ENCODE peak calls at places on chromosomes 2 and 18, in six cellular contexts. One of them, this sample, is unnamed.
A peak's percentile ranks its signal among the peaks of the same experiment; 100 is the strongest.

GRCh38 chr18:8307960-8308359 is 301.3 kb upstream of the RAB12 start:
- DNase-seq in stimulated activated CD8-positive, alpha-beta memory T cell treated with anti-CD3 and anti-CD28 coated beads, Interleukin-12 subunit alpha, Interleukin-12 subunit beta, amount 100 ng/mL, for 4 hours: no peak
- DNase-seq in spleen: no peak
- DNase-seq in HFFc6: no peak
- DNase-seq in NB4: no peak
- DNase-seq in activated CD4-positive, alpha-beta T cell treated with anti-CD3 and anti-CD28 coated beads, Interleukin-2, amount 50 U/mL, for 48 hours: no peak
- DNase-seq in this sample: no peak

GRCh38 chr18:34083910-34084309 is 140.8 kb downstream of the NOL4 start:
- DNase-seq in stimulated activated CD8-positive, alpha-beta memory T cell treated with anti-CD3 and anti-CD28 coated beads, Interleukin-12 subunit alpha, Interleukin-12 subunit beta, amount 100 ng/mL, for 4 hours: no peak
- DNase-seq in spleen: peak; percentile 45
- DNase-seq in HFFc6: no peak
- DNase-seq in NB4: no peak
- DNase-seq in activated CD4-positive, alpha-beta T cell treated with anti-CD3 and anti-CD28 coated beads, Interleukin-2, amount 50 U/mL, for 48 hours: no peak
- DNase-seq in this sample: no peak

GRCh38 chr2:140502951-140503630 is 1627.7 kb downstream of the LRP1B start:
- DNase-seq in stimulated activated CD8-positive, alpha-beta memory T cell treated with anti-CD3 and anti-CD28 coated beads, Interleukin-12 subunit alpha, Interleukin-12 subunit beta, amount 100 ng/mL, for 4 hours: no peak
- DNase-seq in spleen: no peak
- DNase-seq in HFFc6: no peak
- DNase-seq in NB4: no peak
- DNase-seq in activated CD4-positive, alpha-beta T cell treated with anti-CD3 and anti-CD28 coated beads, Interleukin-2, amount 50 U/mL, for 48 hours: no peak
- DNase-seq in this sample: no peak

GRCh38 chr2:154614906-154615305 is 83.6 kb upstream of the KCNJ3 start:
- DNase-seq in stimulated activated CD8-positive, alpha-beta memory T cell treated with anti-CD3 and anti-CD28 coated beads, Interleukin-12 subunit alpha, Interleukin-12 subunit beta, amount 100 ng/mL, for 4 hours: no peak
- DNase-seq in spleen: no peak
- DNase-seq in HFFc6: no peak
- DNase-seq in NB4: no peak
- DNase-seq in activated CD4-positive, alpha-beta T cell treated with anti-CD3 and anti-CD28 coated beads, Interleukin-2, amount 50 U/mL, for 48 hours: no peak
- DNase-seq in this sample: no peak

GRCh38 chr2:74908763-74909444 is 49.5 kb upstream of the POLE4 start:
- DNase-seq in stimulated activated CD8-positive, alpha-beta memory T cell treated with anti-CD3 and anti-CD28 coated beads, Interleukin-12 subunit alpha, Interleukin-12 subunit beta, amount 100 ng/mL, for 4 hours: no peak
- DNase-seq in spleen: no peak
- DNase-seq in HFFc6: no peak
- DNase-seq in NB4: no peak
- DNase-seq in activated CD4-positive, alpha-beta T cell treated with anti-CD3 and anti-CD28 coated beads, Interleukin-2, amount 50 U/mL, for 48 hours: no peak
- DNase-seq in this sample: no peak

GRCh38 chr18:73544032-73544431 is 603.6 kb downstream of the FBXO15 start:
- DNase-seq in stimulated activated CD8-positive, alpha-beta memory T cell treated with anti-CD3 and anti-CD28 coated beads, Interleukin-12 subunit alpha, Interleukin-12 subunit beta, amount 100 ng/mL, for 4 hours: no peak
- DNase-seq in spleen: no peak
- DNase-seq in HFFc6: no peak
- DNase-seq in NB4: no peak
- DNase-seq in activated CD4-positive, alpha-beta T cell treated with anti-CD3 and anti-CD28 coated beads, Interleukin-2, amount 50 U/mL, for 48 hours: no peak
- DNase-seq in this sample: no peak

GRCh38 chr2:68853035-68853434 is 18.2 kb downstream of the BMP10 start:
- DNase-seq in stimulated activated CD8-positive, alpha-beta memory T cell treated with anti-CD3 and anti-CD28 coated beads, Interleukin-12 subunit alpha, Interleukin-12 subunit beta, amount 100 ng/mL, for 4 hours: no peak
- DNase-seq in spleen: no peak
- DNase-seq in HFFc6: no peak
- DNase-seq in NB4: no peak
- DNase-seq in activated CD4-positive, alpha-beta T cell treated with anti-CD3 and anti-CD28 coated beads, Interleukin-2, amount 50 U/mL, for 48 hours: no peak
- DNase-seq in this sample: no peak

GRCh38 chr18:50128506-50129271 is 66.3 kb downstream of the MYO5B start:
- DNase-seq in stimulated activated CD8-positive, alpha-beta memory T cell treated with anti-CD3 and anti-CD28 coated beads, Interleukin-12 subunit alpha, Interleukin-12 subunit beta, amount 100 ng/mL, for 4 hours: no peak
- DNase-seq in spleen: no peak
- DNase-seq in HFFc6: no peak
- DNase-seq in NB4: no peak
- DNase-seq in activated CD4-positive, alpha-beta T cell treated with anti-CD3 and anti-CD28 coated beads, Interleukin-2, amount 50 U/mL, for 48 hours: no peak
- DNase-seq in this sample: no peak

GRCh38 chr2:73202156-73203054 is at the start of gene NOTO:
- DNase-seq in stimulated activated CD8-positive, alpha-beta memory T cell treated with anti-CD3 and anti-CD28 coated beads, Interleukin-12 subunit alpha, Interleukin-12 subunit beta, amount 100 ng/mL, for 4 hours: no peak
- DNase-seq in spleen: no peak
- DNase-seq in HFFc6: no peak
- DNase-seq in NB4: no peak
- DNase-seq in activated CD4-positive, alpha-beta T cell treated with anti-CD3 and anti-CD28 coated beads, Interleukin-2, amount 50 U/mL, for 48 hours: no peak
- DNase-seq in this sample: no peak

GRCh38 chr18:59150236-59150635 is 10.6 kb downstream of the SEC11C start:
- DNase-seq in stimulated activated CD8-positive, alpha-beta memory T cell treated with anti-CD3 and anti-CD28 coated beads, Interleukin-12 subunit alpha, Interleukin-12 subunit beta, amount 100 ng/mL, for 4 hours: no peak
- DNase-seq in spleen: no peak
- DNase-seq in HFFc6: no peak
- DNase-seq in NB4: no peak
- DNase-seq in activated CD4-positive, alpha-beta T cell treated with anti-CD3 and anti-CD28 coated beads, Interleukin-2, amount 50 U/mL, for 48 hours: no peak
- DNase-seq in this sample: peak; percentile 16

GRCh38 chr18:48668466-48669179 is 129.8 kb downstream of the CTIF start:
- DNase-seq in stimulated activated CD8-positive, alpha-beta memory T cell treated with anti-CD3 and anti-CD28 coated beads, Interleukin-12 subunit alpha, Interleukin-12 subunit beta, amount 100 ng/mL, for 4 hours: no peak
- DNase-seq in spleen: no peak
- DNase-seq in HFFc6: no peak
- DNase-seq in NB4: no peak
- DNase-seq in activated CD4-positive, alpha-beta T cell treated with anti-CD3 and anti-CD28 coated beads, Interleukin-2, amount 50 U/mL, for 48 hours: no peak
- DNase-seq in this sample: no peak

GRCh38 chr2:176817061-176817565 is 395.5 kb upstream of the HNRNPA3 start:
- DNase-seq in stimulated activated CD8-positive, alpha-beta memory T cell treated with anti-CD3 and anti-CD28 coated beads, Interleukin-12 subunit alpha, Interleukin-12 subunit beta, amount 100 ng/mL, for 4 hours: no peak
- DNase-seq in spleen: no peak
- DNase-seq in HFFc6: no peak
- DNase-seq in NB4: no peak
- DNase-seq in activated CD4-positive, alpha-beta T cell treated with anti-CD3 and anti-CD28 coated beads, Interleukin-2, amount 50 U/mL, for 48 hours: no peak
- DNase-seq in this sample: no peak

GRCh38 chr2:109448946-109449788 is 164.6 kb downstream of the SEPTIN10 start:
- DNase-seq in stimulated activated CD8-positive, alpha-beta memory T cell treated with anti-CD3 and anti-CD28 coated beads, Interleukin-12 subunit alpha, Interleukin-12 subunit beta, amount 100 ng/mL, for 4 hours: no peak
- DNase-seq in spleen: peak; percentile 62
- DNase-seq in HFFc6: no peak
- DNase-seq in NB4: peak; percentile 63
- DNase-seq in activated CD4-positive, alpha-beta T cell treated with anti-CD3 and anti-CD28 coated beads, Interleukin-2, amount 50 U/mL, for 48 hours: no peak
- DNase-seq in this sample: no peak

GRCh38 chr2:42926438-42927333 is 134.3 kb upstream of the HAAO start:
- DNase-seq in stimulated activated CD8-positive, alpha-beta memory T cell treated with anti-CD3 and anti-CD28 coated beads, Interleukin-12 subunit alpha, Interleukin-12 subunit beta, amount 100 ng/mL, for 4 hours: no peak
- DNase-seq in spleen: no peak
- DNase-seq in HFFc6: no peak
- DNase-seq in NB4: no peak
- DNase-seq in activated CD4-positive, alpha-beta T cell treated with anti-CD3 and anti-CD28 coated beads, Interleukin-2, amount 50 U/mL, for 48 hours: no peak
- DNase-seq in this sample: peak; percentile 61

GRCh38 chr2:203533696-203534471 is 1.2 kb downstream of the RAPH1 start:
- DNase-seq in stimulated activated CD8-positive, alpha-beta memory T cell treated with anti-CD3 and anti-CD28 coated beads, Interleukin-12 subunit alpha, Interleukin-12 subunit beta, amount 100 ng/mL, for 4 hours: no peak
- DNase-seq in spleen: no peak
- DNase-seq in HFFc6: peak; percentile 42
- DNase-seq in NB4: peak; percentile 49
- DNase-seq in activated CD4-positive, alpha-beta T cell treated with anti-CD3 and anti-CD28 coated beads, Interleukin-2, amount 50 U/mL, for 48 hours: no peak
- DNase-seq in this sample: no peak

GRCh38 chr18:12645751-12646203 is 12.1 kb downstream of the SPIRE1 start:
- DNase-seq in stimulated activated CD8-positive, alpha-beta memory T cell treated with anti-CD3 and anti-CD28 coated beads, Interleukin-12 subunit alpha, Interleukin-12 subunit beta, amount 100 ng/mL, for 4 hours: no peak
- DNase-seq in spleen: no peak
- DNase-seq in HFFc6: no peak
- DNase-seq in NB4: no peak
- DNase-seq in activated CD4-positive, alpha-beta T cell treated with anti-CD3 and anti-CD28 coated beads, Interleukin-2, amount 50 U/mL, for 48 hours: no peak
- DNase-seq in this sample: peak; percentile 4

GRCh38 chr2:212021947-212022346 is 516.7 kb downstream of the ERBB4 start:
- DNase-seq in stimulated activated CD8-positive, alpha-beta memory T cell treated with anti-CD3 and anti-CD28 coated beads, Interleukin-12 subunit alpha, Interleukin-12 subunit beta, amount 100 ng/mL, for 4 hours: no peak
- DNase-seq in spleen: no peak
- DNase-seq in HFFc6: peak; percentile 84
- DNase-seq in NB4: no peak
- DNase-seq in activated CD4-positive, alpha-beta T cell treated with anti-CD3 and anti-CD28 coated beads, Interleukin-2, amount 50 U/mL, for 48 hours: no peak
- DNase-seq in this sample: no peak

GRCh38 chr2:38152913-38153312 is 77.0 kb upstream of the CYP1B1 start:
- DNase-seq in stimulated activated CD8-positive, alpha-beta memory T cell treated with anti-CD3 and anti-CD28 coated beads, Interleukin-12 subunit alpha, Interleukin-12 subunit beta, amount 100 ng/mL, for 4 hours: no peak
- DNase-seq in spleen: no peak
- DNase-seq in HFFc6: no peak
- DNase-seq in NB4: no peak
- DNase-seq in activated CD4-positive, alpha-beta T cell treated with anti-CD3 and anti-CD28 coated beads, Interleukin-2, amount 50 U/mL, for 48 hours: no peak
- DNase-seq in this sample: no peak

GRCh38 chr2:67260348-67261277 is 136.5 kb upstream of the ETAA1 start:
- DNase-seq in stimulated activated CD8-positive, alpha-beta memory T cell treated with anti-CD3 and anti-CD28 coated beads, Interleukin-12 subunit alpha, Interleukin-12 subunit beta, amount 100 ng/mL, for 4 hours: no peak
- DNase-seq in spleen: no peak
- DNase-seq in HFFc6: peak; percentile 99
- DNase-seq in NB4: no peak
- DNase-seq in activated CD4-positive, alpha-beta T cell treated with anti-CD3 and anti-CD28 coated beads, Interleukin-2, amount 50 U/mL, for 48 hours: no peak
- DNase-seq in this sample: peak; percentile 83

GRCh38 chr2:104915107-104915793 is 61.3 kb downstream of the POU3F3 start:
- DNase-seq in stimulated activated CD8-positive, alpha-beta memory T cell treated with anti-CD3 and anti-CD28 coated beads, Interleukin-12 subunit alpha, Interleukin-12 subunit beta, amount 100 ng/mL, for 4 hours: no peak
- DNase-seq in spleen: no peak
- DNase-seq in HFFc6: no peak
- DNase-seq in NB4: no peak
- DNase-seq in activated CD4-positive, alpha-beta T cell treated with anti-CD3 and anti-CD28 coated beads, Interleukin-2, amount 50 U/mL, for 48 hours: no peak
- DNase-seq in this sample: no peak

GRCh38 chr2:152468832-152469692 is 134.1 kb downstream of the FMNL2 start:
- DNase-seq in stimulated activated CD8-positive, alpha-beta memory T cell treated with anti-CD3 and anti-CD28 coated beads, Interleukin-12 subunit alpha, Interleukin-12 subunit beta, amount 100 ng/mL, for 4 hours: no peak
- DNase-seq in spleen: no peak
- DNase-seq in HFFc6: no peak
- DNase-seq in NB4: peak; percentile 85
- DNase-seq in activated CD4-positive, alpha-beta T cell treated with anti-CD3 and anti-CD28 coated beads, Interleukin-2, amount 50 U/mL, for 48 hours: no peak
- DNase-seq in this sample: no peak

GRCh38 chr2:238745997-238746396 is 101.9 kb upstream of the TWIST2 start:
- DNase-seq in stimulated activated CD8-positive, alpha-beta memory T cell treated with anti-CD3 and anti-CD28 coated beads, Interleukin-12 subunit alpha, Interleukin-12 subunit beta, amount 100 ng/mL, for 4 hours: no peak
- DNase-seq in spleen: no peak
- DNase-seq in HFFc6: no peak
- DNase-seq in NB4: no peak
- DNase-seq in activated CD4-positive, alpha-beta T cell treated with anti-CD3 and anti-CD28 coated beads, Interleukin-2, amount 50 U/mL, for 48 hours: no peak
- DNase-seq in this sample: no peak

GRCh38 chr2:200356794-200357472 is 50.4 kb downstream of the SPATS2L start:
- DNase-seq in stimulated activated CD8-positive, alpha-beta memory T cell treated with anti-CD3 and anti-CD28 coated beads, Interleukin-12 subunit alpha, Interleukin-12 subunit beta, amount 100 ng/mL, for 4 hours: no peak
- DNase-seq in spleen: no peak
- DNase-seq in HFFc6: peak; percentile 68
- DNase-seq in NB4: no peak
- DNase-seq in activated CD4-positive, alpha-beta T cell treated with anti-CD3 and anti-CD28 coated beads, Interleukin-2, amount 50 U/mL, for 48 hours: no peak
- DNase-seq in this sample: no peak

GRCh38 chr2:10985260-10985659 is 73.5 kb downstream of the KCNF1 start:
- DNase-seq in stimulated activated CD8-positive, alpha-beta memory T cell treated with anti-CD3 and anti-CD28 coated beads, Interleukin-12 subunit alpha, Interleukin-12 subunit beta, amount 100 ng/mL, for 4 hours: no peak
- DNase-seq in spleen: peak; percentile 56
- DNase-seq in HFFc6: no peak
- DNase-seq in NB4: no peak
- DNase-seq in activated CD4-positive, alpha-beta T cell treated with anti-CD3 and anti-CD28 coated beads, Interleukin-2, amount 50 U/mL, for 48 hours: no peak
- DNase-seq in this sample: no peak

GRCh38 chr2:197851451-197851850 is 47.1 kb downstream of the PLCL1 start:
- DNase-seq in stimulated activated CD8-positive, alpha-beta memory T cell treated with anti-CD3 and anti-CD28 coated beads, Interleukin-12 subunit alpha, Interleukin-12 subunit beta, amount 100 ng/mL, for 4 hours: no peak
- DNase-seq in spleen: no peak
- DNase-seq in HFFc6: no peak
- DNase-seq in NB4: peak; percentile 20
- DNase-seq in activated CD4-positive, alpha-beta T cell treated with anti-CD3 and anti-CD28 coated beads, Interleukin-2, amount 50 U/mL, for 48 hours: no peak
- DNase-seq in this sample: no peak

GRCh38 chr2:235551965-235552364 is 58.1 kb downstream of the AGAP1 start:
- DNase-seq in stimulated activated CD8-positive, alpha-beta memory T cell treated with anti-CD3 and anti-CD28 coated beads, Interleukin-12 subunit alpha, Interleukin-12 subunit beta, amount 100 ng/mL, for 4 hours: no peak
- DNase-seq in spleen: peak; percentile 71
- DNase-seq in HFFc6: peak; percentile 81
- DNase-seq in NB4: peak; percentile 76
- DNase-seq in activated CD4-positive, alpha-beta T cell treated with anti-CD3 and anti-CD28 coated beads, Interleukin-2, amount 50 U/mL, for 48 hours: no peak
- DNase-seq in this sample: peak; percentile 49

GRCh38 chr2:239729151-239729550 is 296.0 kb downstream of the NDUFA10 start:
- DNase-seq in stimulated activated CD8-positive, alpha-beta memory T cell treated with anti-CD3 and anti-CD28 coated beads, Interleukin-12 subunit alpha, Interleukin-12 subunit beta, amount 100 ng/mL, for 4 hours: no peak
- DNase-seq in spleen: peak; percentile 62
- DNase-seq in HFFc6: no peak
- DNase-seq in NB4: no peak
- DNase-seq in activated CD4-positive, alpha-beta T cell treated with anti-CD3 and anti-CD28 coated beads, Interleukin-2, amount 50 U/mL, for 48 hours: no peak
- DNase-seq in this sample: no peak

GRCh38 chr18:55695091-55695490 is 107.1 kb upstream of the TCF4 start:
- DNase-seq in stimulated activated CD8-positive, alpha-beta memory T cell treated with anti-CD3 and anti-CD28 coated beads, Interleukin-12 subunit alpha, Interleukin-12 subunit beta, amount 100 ng/mL, for 4 hours: no peak
- DNase-seq in spleen: no peak
- DNase-seq in HFFc6: no peak
- DNase-seq in NB4: no peak
- DNase-seq in activated CD4-positive, alpha-beta T cell treated with anti-CD3 and anti-CD28 coated beads, Interleukin-2, amount 50 U/mL, for 48 hours: no peak
- DNase-seq in this sample: no peak

GRCh38 chr18:38851526-38851925 is 1285.9 kb upstream of the CELF4 start:
- DNase-seq in stimulated activated CD8-positive, alpha-beta memory T cell treated with anti-CD3 and anti-CD28 coated beads, Interleukin-12 subunit alpha, Interleukin-12 subunit beta, amount 100 ng/mL, for 4 hours: no peak
- DNase-seq in spleen: no peak
- DNase-seq in HFFc6: no peak
- DNase-seq in NB4: no peak
- DNase-seq in activated CD4-positive, alpha-beta T cell treated with anti-CD3 and anti-CD28 coated beads, Interleukin-2, amount 50 U/mL, for 48 hours: no peak
- DNase-seq in this sample: no peak

GRCh38 chr18:36610716-36611115 is 218.1 kb downstream of the TPGS2 start:
- DNase-seq in stimulated activated CD8-positive, alpha-beta memory T cell treated with anti-CD3 and anti-CD28 coated beads, Interleukin-12 subunit alpha, Interleukin-12 subunit beta, amount 100 ng/mL, for 4 hours: no peak
- DNase-seq in spleen: no peak
- DNase-seq in HFFc6: no peak
- DNase-seq in NB4: no peak
- DNase-seq in activated CD4-positive, alpha-beta T cell treated with anti-CD3 and anti-CD28 coated beads, Interleukin-2, amount 50 U/mL, for 48 hours: no peak
- DNase-seq in this sample: no peak